ENCODE peak calls at places on chromosomes 13 and 19, in four cellular contexts. X, T, K and Z are unnamed samples.

GRCh38 chr13:79037197-79037596 is 368.9 kb downstream of the RBM26 start:
- DNase-seq in X (no peak), T (no peak), K (no peak), Z (no peak)

GRCh38 chr13:30652746-30653145 is 35.0 kb downstream of the USPL1 start:
- DNase-seq in X (no peak), T (no peak), K (no peak), Z (no peak)

GRCh38 chr13:26377038-26377437 is 123.1 kb downstream of the CDK8 start:
- DNase-seq in X (peak), T (no peak), K (peak), Z (no peak)

GRCh38 chr13:94548382-94549240 is 47.3 kb downstream of the TGDS start:
- DNase-seq in X (peak), T (peak), K (peak), Z (no peak)

GRCh38 chr13:65300220-65300619 is 1929.9 kb downstream of the PCDH9 start:
- DNase-seq in X (no peak), T (no peak), K (no peak), Z (no peak)

GRCh38 chr19:37077615-37077928 is 661 bp upstream of the ZNF420 start:
- DNase-seq in X (no peak), T (no peak), K (peak), Z (no peak)

GRCh38 chr13:85441364-85441763 is 357.9 kb downstream of the SLITRK6 start:
- DNase-seq in X (no peak), T (no peak), K (no peak), Z (no peak)

GRCh38 chr13:65892859-65893258 is 1337.3 kb downstream of the PCDH9 start:
- DNase-seq in X (peak), T (no peak), K (no peak), Z (no peak)

GRCh38 chr19:48511800-48512503 is at the start of gene LMTK3:
- DNase-seq in X (peak), T (peak), K (no peak), Z (no peak)

GRCh38 chr13:28718186-28718537 is 608 bp downstream of the SLC46A3 start:
- DNase-seq in X (peak), T (no peak), K (no peak), Z (no peak)

GRCh38 chr13:99278843-99279242 is 20.7 kb upstream of the GPR18 start:
- DNase-seq in X (no peak), T (no peak), K (no peak), Z (no peak)

GRCh38 chr19:47805313-47805712 is 962 bp upstream of the TPRX1 start:
- DNase-seq in X (no peak), T (no peak), K (no peak), Z (no peak)

GRCh38 chr13:67518785-67519184 is 288.6 kb upstream of the PCDH9 start:
- DNase-seq in X (no peak), T (no peak), K (no peak), Z (no peak)

GRCh38 chr19:5403968-5404640 is 51.1 kb upstream of the ZNRF4 start:
- DNase-seq in X (peak), T (peak), K (peak), Z (no peak)

GRCh38 chr19:39411006-39411831 is 1.2 kb upstream of the PLEKHG2 start:
- DNase-seq in X (peak), T (no peak), K (peak), Z (no peak)

GRCh38 chr19:30151081-30151480 is 209.0 kb downstream of the URI1 start:
- DNase-seq in X (no peak), T (no peak), K (no peak), Z (no peak)

GRCh38 chr13:83325454-83325853 is 556.8 kb downstream of the SLITRK1 start:
- DNase-seq in X (peak), T (no peak), K (no peak), Z (no peak)

GRCh38 chr13:93230466-93230865 is 3.9 kb downstream of the GPC6 start:
- DNase-seq in X (peak), T (no peak), K (peak), Z (no peak)

GRCh38 chr19:4647676-4648644 is 8.6 kb downstream of the TNFAIP8L1 start:
- DNase-seq in X (peak), T (no peak), K (no peak), Z (no peak)

GRCh38 chr13:53150568-53150967 is 122.0 kb downstream of the OLFM4 start:
- DNase-seq in X (no peak), T (no peak), K (no peak), Z (no peak)

GRCh38 chr19:29843180-29844051 is 31.6 kb downstream of the CCNE1 start:
- DNase-seq in X (peak), T (peak), K (no peak), Z (no peak)

GRCh38 chr19:19083413-19084178 is 19.8 kb downstream of the SLC25A42 start:
- DNase-seq in X (no peak), T (no peak), K (no peak), Z (no peak)

GRCh38 chr13:48975101-48975925 is at the start of gene FNDC3A:
- DNase-seq in X (peak), T (peak), K (peak), Z (no peak)

GRCh38 chr19:38425810-38426466 is at the start of gene RASGRP4:
- DNase-seq in X (peak), T (peak), K (no peak), Z (no peak)

GRCh38 chr13:93217701-93218100 is 8.9 kb upstream of the GPC6 start:
- DNase-seq in X (no peak), T (no peak), K (peak), Z (no peak)

GRCh38 chr13:25391932-25392331 is 20.2 kb downstream of the ATP8A2 start:
- DNase-seq in X (no peak), T (no peak), K (no peak), Z (no peak)

GRCh38 chr19:48708471-48708870 is 11.1 kb downstream of the MAMSTR start:
- DNase-seq in X (no peak), T (no peak), K (no peak), Z (no peak)

GRCh38 chr13:100131863-100132574 is 43.1 kb downstream of the PCCA start:
- DNase-seq in X (peak), T (no peak), K (peak), Z (no peak)

GRCh38 chr19:55454787-55455243 is 6.6 kb downstream of the ISOC2 start:
- DNase-seq in X (peak), T (no peak), K (peak), Z (no peak)

GRCh38 chr19:45079911-45080469 is 930 bp downstream of the GEMIN7 start:
- DNase-seq in X (no peak), T (no peak), K (no peak), Z (no peak)

GRCh38 chr19:7907544-7907943 is 3.9 kb downstream of the MAP2K7 start:
- DNase-seq in X (no peak), T (no peak), K (no peak), Z (no peak)
- H3K27ac ChIP-seq in X (no peak), T (no peak), K (no peak), Z (no peak)

GRCh38 chr19:6744381-6745288 is 5.2 kb downstream of the TRIP10 start:
- DNase-seq in X (peak), T (no peak), K (no peak), Z (no peak)
- H3K4me3 ChIP-seq in X (no peak), T (no peak), K (no peak), Z (peak)

DNA sequence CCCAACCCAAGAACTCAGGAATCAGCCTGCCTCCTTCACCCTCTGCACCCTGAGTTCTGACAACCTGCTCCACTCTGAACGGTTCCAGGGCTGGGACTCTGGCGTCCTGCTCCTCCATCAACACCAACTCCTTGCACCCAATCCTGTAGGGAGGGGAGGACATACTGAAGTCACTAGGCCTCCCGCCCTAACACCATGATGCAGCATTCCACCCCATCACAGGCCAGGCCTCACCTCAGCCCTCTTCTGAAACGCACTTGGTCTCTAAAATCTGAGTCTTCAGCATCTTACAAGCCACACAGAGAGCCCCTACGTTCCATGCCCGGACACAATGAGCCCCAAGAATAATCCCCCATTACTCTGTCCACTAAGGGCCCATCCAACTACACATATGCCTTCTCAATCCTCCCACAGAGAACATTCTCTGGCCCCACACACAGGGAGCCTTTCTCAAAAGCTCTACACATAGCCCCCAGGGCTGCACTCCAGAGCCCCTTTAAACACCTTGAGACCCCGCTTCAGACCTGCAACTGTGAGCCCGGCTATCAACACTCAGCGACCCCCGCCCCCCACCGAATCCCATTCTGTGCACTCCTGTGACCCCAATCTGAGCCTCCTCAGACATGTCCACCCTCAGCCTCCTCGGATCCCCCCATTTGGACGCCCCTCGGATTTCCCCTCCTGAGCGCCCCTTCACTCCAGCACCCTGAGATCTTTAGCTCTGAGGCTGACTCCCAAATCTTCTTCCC is 559 bp downstream of the ALKBH6 start:
- DNase-seq in X (no peak), T (no peak), K (no peak), Z (no peak)
- H3K27ac ChIP-seq in X (no peak), T (peak), K (peak), Z (peak)

DNA sequence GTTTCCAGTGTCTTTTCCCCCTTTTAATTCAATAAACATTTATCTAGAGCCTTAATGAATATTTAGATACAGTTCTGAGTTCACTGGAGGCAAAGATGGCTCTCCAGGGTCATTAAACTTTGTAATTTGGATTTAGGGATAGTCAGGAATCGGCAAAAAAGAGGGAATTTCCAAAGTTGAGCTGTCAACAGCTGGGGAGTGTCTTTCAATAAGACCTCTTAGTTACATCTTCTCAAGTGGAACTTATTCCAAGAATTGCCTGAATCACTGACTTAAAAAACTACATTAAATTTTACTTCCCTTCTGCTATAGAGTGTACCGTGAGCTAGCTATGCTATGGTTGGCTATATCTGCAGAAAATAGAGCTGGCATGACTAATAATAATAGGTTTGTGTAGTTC is 2.0 kb downstream of the LRCH1 start:
- DNase-seq in X (no peak), T (no peak), K (no peak), Z (no peak)
- H3K4me3 ChIP-seq in X (peak), T (peak), K (peak), Z (peak)